ENCODE peak calls at places on chromosomes 4 and X, in four cellular contexts. S is GM13977, Z is progenitor cell of endocrine pancreas, D is pancreas. P is an unnamed sample.

GRCh38 chr4:158253350-158253980 is 43.2 kb downstream of the TMEM144 start:
- DNase-seq in S (peak; percentile 29), Z (peak; percentile 17), D (no peak), P (no peak)

GRCh38 chr4:39658756-39659155 is 20.1 kb upstream of the SMIM14 start:
- DNase-seq in S (no peak), Z (no peak), D (no peak), P (no peak)

GRCh38 chrX:82742351-82742750 is 765.7 kb upstream of the POU3F4 start:
- DNase-seq in S (no peak), Z (no peak), D (no peak), P (no peak)

GRCh38 chr4:36237366-36238353 is 6.7 kb downstream of the ARAP2 start:
- DNase-seq in S (no peak), Z (no peak), D (no peak), P (no peak)

GRCh38 chr4:18422685-18423084 is 401.1 kb upstream of the LCORL start:
- DNase-seq in S (no peak), Z (no peak), D (no peak), P (no peak)

GRCh38 chr4:75698963-75699228 is 25.5 kb upstream of the USO1 start:
- DNase-seq in S (peak; percentile 5), Z (no peak), D (no peak), P (no peak)

GRCh38 chr4:150493846-150494245 is 88.1 kb upstream of the MAB21L2 start:
- DNase-seq in S (no peak), Z (no peak), D (no peak), P (no peak)

GRCh38 chr4:186733778-186734177 is 10.1 kb upstream of the FAT1 start:
- DNase-seq in S (no peak), Z (no peak), D (no peak), P (no peak)

GRCh38 chr4:180664766-180665368 is 1578.3 kb upstream of the TENM3 start:
- DNase-seq in S (peak; percentile 42), Z (peak; percentile 60), D (peak; percentile 28), P (peak; percentile 87)

GRCh38 chr4:148445071-148445902 is 3.1 kb upstream of the NR3C2 start:
- DNase-seq in S (peak; percentile 52), Z (peak; percentile 39), D (peak; percentile 74), P (no peak)

GRCh38 chr4:148442830-148443549 is 776 bp upstream of the NR3C2 start:
- DNase-seq in S (peak; percentile 45), Z (no peak), D (peak; percentile 62), P (no peak)

GRCh38 chr4:148445903-148446261 is 3.7 kb upstream of the NR3C2 start:
- DNase-seq in S (no peak), Z (no peak), D (no peak), P (no peak)

GRCh38 chr4:148443550-148444295 is 1.5 kb upstream of the NR3C2 start:
- DNase-seq in S (peak; percentile 20), Z (peak; percentile 24), D (peak; percentile 64), P (no peak)

DNA sequence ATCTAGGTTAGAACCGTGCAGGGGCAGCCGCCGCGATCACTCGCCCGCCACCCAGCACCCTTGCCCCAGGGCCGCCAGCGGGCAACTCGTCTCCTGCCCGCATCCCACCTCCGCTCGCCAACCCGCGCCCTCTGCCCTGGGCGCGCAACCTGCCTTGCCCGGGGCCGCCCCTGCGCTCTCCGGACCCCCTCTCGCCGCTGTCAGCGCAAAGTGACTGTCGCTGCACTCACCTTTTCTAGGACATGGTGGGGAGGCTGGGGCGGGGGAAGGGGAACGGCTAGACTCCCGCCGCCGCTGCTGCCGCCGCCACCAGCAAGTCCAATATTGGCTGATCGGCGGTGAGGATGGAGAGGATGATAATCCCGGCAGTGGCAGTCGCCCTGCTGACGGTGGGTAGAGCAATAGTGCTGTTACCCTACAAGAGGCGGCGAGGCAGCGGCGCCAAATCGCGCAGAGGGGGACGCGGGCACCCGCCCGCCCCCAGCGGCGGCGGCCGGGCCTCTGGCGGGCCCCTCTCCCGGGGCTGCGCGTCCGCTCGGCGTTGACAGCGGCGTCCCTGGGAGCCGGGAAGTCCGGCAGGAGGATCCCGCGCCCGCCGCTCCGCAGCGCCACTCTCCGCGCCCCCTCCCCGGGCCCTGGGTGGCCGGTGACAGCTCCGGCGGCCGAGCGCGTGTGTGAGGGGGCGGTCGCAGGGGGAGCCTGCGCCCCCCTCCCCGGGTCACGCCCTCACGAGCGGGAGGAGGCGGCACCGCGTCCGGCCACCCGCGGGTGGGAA is 2.3 kb upstream of the NR3C2 start:
- DNase-seq in S (peak; percentile 46), Z (peak; percentile 24), D (peak; percentile 62), P (no peak)
- TF ChIP-seq CTCF in S (no peak), Z (peak; percentile 21), D (no peak), P (peak; percentile 7)

GRCh38 chr4:60296381-60296780 is 903.7 kb upstream of the ADGRL3 start:
- DNase-seq in S (no peak), Z (no peak), D (no peak), P (no peak)
- TF ChIP-seq CTCF in S (no peak), Z (no peak), D (no peak), P (no peak)

GRCh38 chrX:24294619-24295018 is 19.2 kb downstream of the SUPT20HL2 start:
- DNase-seq in S (no peak), Z (no peak), D (no peak), P (no peak)
- TF ChIP-seq CTCF in S (peak; percentile 23), Z (peak; percentile 33), D (no peak), P (peak; percentile 38)

DNA sequence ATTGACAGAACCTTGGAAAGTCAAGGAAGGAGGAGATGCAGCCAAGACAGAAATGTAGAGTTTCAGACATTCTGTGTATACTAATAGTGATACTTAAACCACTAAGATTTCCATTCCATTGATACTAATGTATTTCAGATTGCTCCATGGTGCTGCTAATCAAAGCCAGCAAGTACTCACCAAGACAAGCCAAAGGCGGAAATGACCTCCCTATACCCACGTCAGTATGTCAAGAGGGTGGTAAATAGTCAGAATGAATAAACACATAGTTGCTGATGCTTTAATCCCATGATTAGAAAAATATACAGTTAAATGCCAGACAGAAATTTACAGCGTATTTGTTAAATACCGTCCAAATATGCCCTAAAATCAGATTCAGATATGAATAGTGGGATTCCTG is 417.8 kb upstream of the INTU start:
- DNase-seq in S (no peak), Z (no peak), D (no peak), P (no peak)
- TF ChIP-seq CTCF in S (no peak), Z (no peak), D (no peak), P (no peak)

GRCh38 chr4:123353656-123354055 is 42.9 kb upstream of the SPRY1 start:
- DNase-seq in S (no peak), Z (no peak), D (no peak), P (no peak)

GRCh38 chr4:123350726-123351125 is 45.9 kb upstream of the SPRY1 start:
- DNase-seq in S (no peak), Z (no peak), D (no peak), P (no peak)

GRCh38 chr4:123352966-123353365 is 43.6 kb upstream of the SPRY1 start:
- DNase-seq in S (no peak), Z (no peak), D (no peak), P (no peak)

GRCh38 chr4:123351713-123352112 is 44.9 kb upstream of the SPRY1 start:
- DNase-seq in S (no peak), Z (peak; percentile 20), D (peak; percentile 56), P (no peak)

GRCh38 chr4:123352240-123352945 is 44.2 kb upstream of the SPRY1 start:
- DNase-seq in S (no peak), Z (no peak), D (no peak), P (no peak)
- TF ChIP-seq CTCF in S (no peak), Z (no peak), D (no peak), P (no peak)

DNA sequence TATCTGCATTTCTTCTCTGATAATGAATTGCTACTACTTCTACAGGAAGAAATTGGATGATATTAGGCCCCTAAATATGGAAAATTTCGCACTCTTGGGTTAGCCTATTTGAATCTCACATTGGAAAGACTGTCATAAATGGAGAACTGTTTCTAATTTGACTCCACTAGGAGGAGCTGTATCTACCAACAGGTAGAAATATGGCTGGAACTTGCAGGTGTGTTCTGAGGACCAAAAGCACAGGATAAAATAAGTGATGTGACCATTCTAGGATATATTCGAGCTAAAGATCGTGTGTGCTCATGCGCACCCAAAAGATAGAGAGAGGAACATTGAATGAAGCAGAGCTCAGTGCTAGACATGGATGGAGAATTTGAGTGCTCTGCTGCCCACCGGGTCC is 4.8 kb upstream of the NKAP start:
- DNase-seq in S (no peak), Z (no peak), D (no peak), P (no peak)
- TF ChIP-seq CTCF in S (peak; percentile 22), Z (peak; percentile 24), D (no peak), P (no peak)

DNA sequence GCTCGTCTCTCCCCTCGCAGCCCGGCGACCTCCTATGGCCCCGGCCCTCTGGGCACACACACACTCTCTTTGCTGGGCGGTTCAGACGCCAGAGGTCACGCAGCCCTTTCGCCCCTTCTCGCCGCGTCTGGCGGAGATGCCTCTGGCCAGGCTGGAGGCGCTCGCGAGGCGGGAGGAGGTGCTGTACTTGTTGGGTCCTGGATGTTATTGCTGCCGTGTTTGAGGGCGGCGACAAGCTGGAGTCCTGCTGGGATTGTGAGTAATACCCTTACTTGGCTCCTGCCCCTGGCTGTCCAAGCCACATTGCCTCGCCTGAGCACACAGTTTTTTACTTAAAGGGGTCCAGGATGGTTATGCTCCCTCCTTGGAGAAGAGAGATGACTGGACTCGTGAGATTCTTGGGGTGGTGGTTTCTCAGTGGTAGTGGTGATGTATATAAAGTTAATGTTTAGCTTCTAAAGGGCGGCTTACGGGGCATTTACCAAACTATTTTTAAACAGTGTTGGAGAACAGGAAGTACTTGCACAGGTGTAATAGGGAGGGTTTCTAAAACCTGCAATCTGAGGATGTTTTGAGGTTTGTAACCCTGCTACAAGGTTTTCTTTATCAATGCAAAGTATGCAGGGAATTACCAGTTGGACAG is 572 bp downstream of the USP53 start:
- DNase-seq in S (peak; percentile 59), Z (peak; percentile 65), D (peak; percentile 88), P (peak; percentile 92)
- TF ChIP-seq CTCF in S (peak; percentile 55), Z (peak; percentile 45), D (no peak), P (peak; percentile 44)